ENCODE peak calls at places on chromosome 13, in seven cellular contexts. One of them, this sample, is unnamed.

GRCh38 chr13:80339841-80340642 is 884 bp downstream of the SPRY2 start:
- DNase-seq in GM12865: peak
- DNase-seq in dorsolateral prefrontal cortex: peak
- DNase-seq in CD8-positive, alpha-beta T cell: no peak
- DNase-seq in astrocyte: peak
- DNase-seq in cardiac fibroblast: peak
- DNase-seq in spleen: peak
- DNase-seq in this sample: peak

GRCh38 chr13:112438515-112438914 is 62.4 kb downstream of the SPACA7 start:
- DNase-seq in dorsolateral prefrontal cortex: no peak
- DNase-seq in cardiac fibroblast: no peak
- DNase-seq in CD8-positive, alpha-beta T cell: no peak
- DNase-seq in spleen: no peak
- DNase-seq in GM12865: no peak
- DNase-seq in astrocyte: no peak
- DNase-seq in this sample: no peak

GRCh38 chr13:73993661-73994060 is 140.5 kb downstream of the KLF12 start:
- DNase-seq in astrocyte: no peak
- DNase-seq in CD8-positive, alpha-beta T cell: no peak
- DNase-seq in GM12865: no peak
- DNase-seq in cardiac fibroblast: no peak
- DNase-seq in dorsolateral prefrontal cortex: no peak
- DNase-seq in spleen: no peak
- DNase-seq in this sample: no peak

GRCh38 chr13:59946924-59947323 is 216.8 kb downstream of the DIAPH3 start:
- DNase-seq in CD8-positive, alpha-beta T cell: no peak
- DNase-seq in astrocyte: peak
- DNase-seq in dorsolateral prefrontal cortex: no peak
- DNase-seq in spleen: no peak
- DNase-seq in cardiac fibroblast: peak
- DNase-seq in GM12865: no peak
- DNase-seq in this sample: no peak

GRCh38 chr13:19978830-19979437 is 20.4 kb downstream of the ZMYM2 start:
- DNase-seq in CD8-positive, alpha-beta T cell: no peak
- DNase-seq in dorsolateral prefrontal cortex: no peak
- DNase-seq in GM12865: no peak
- DNase-seq in cardiac fibroblast: no peak
- DNase-seq in spleen: no peak
- DNase-seq in astrocyte: no peak
- DNase-seq in this sample: no peak

GRCh38 chr13:100301418-100301817 is 212.5 kb downstream of the PCCA start:
- DNase-seq in spleen: no peak
- DNase-seq in CD8-positive, alpha-beta T cell: no peak
- DNase-seq in dorsolateral prefrontal cortex: no peak
- DNase-seq in cardiac fibroblast: peak
- DNase-seq in astrocyte: no peak
- DNase-seq in GM12865: no peak
- DNase-seq in this sample: no peak

GRCh38 chr13:113258655-113259054 is 38.4 kb upstream of the LAMP1 start:
- DNase-seq in GM12865: no peak
- DNase-seq in cardiac fibroblast: no peak
- DNase-seq in dorsolateral prefrontal cortex: no peak
- DNase-seq in CD8-positive, alpha-beta T cell: no peak
- DNase-seq in spleen: no peak
- DNase-seq in astrocyte: no peak
- DNase-seq in this sample: no peak

GRCh38 chr13:31908696-31909386 is 122.7 kb upstream of the FRY start:
- DNase-seq in CD8-positive, alpha-beta T cell: no peak
- DNase-seq in dorsolateral prefrontal cortex: no peak
- DNase-seq in cardiac fibroblast: peak
- DNase-seq in GM12865: no peak
- DNase-seq in astrocyte: no peak
- DNase-seq in spleen: no peak
- DNase-seq in this sample: peak

GRCh38 chr13:113327391-113327765 is 30.3 kb downstream of the LAMP1 start:
- DNase-seq in cardiac fibroblast: no peak
- DNase-seq in spleen: no peak
- DNase-seq in dorsolateral prefrontal cortex: no peak
- DNase-seq in GM12865: no peak
- DNase-seq in CD8-positive, alpha-beta T cell: no peak
- DNase-seq in astrocyte: no peak
- DNase-seq in this sample: no peak

GRCh38 chr13:85520445-85520844 is 278.8 kb downstream of the SLITRK6 start:
- DNase-seq in spleen: no peak
- DNase-seq in dorsolateral prefrontal cortex: no peak
- DNase-seq in GM12865: no peak
- DNase-seq in CD8-positive, alpha-beta T cell: no peak
- DNase-seq in astrocyte: peak
- DNase-seq in cardiac fibroblast: no peak
- DNase-seq in this sample: peak

GRCh38 chr13:28077231-28077630 is 23.1 kb downstream of the FLT3 start:
- DNase-seq in astrocyte: no peak
- DNase-seq in spleen: no peak
- DNase-seq in GM12865: no peak
- DNase-seq in cardiac fibroblast: no peak
- DNase-seq in dorsolateral prefrontal cortex: no peak
- DNase-seq in CD8-positive, alpha-beta T cell: no peak
- DNase-seq in this sample: no peak

GRCh38 chr13:49240017-49240416 is 7.7 kb upstream of the CDADC1 start:
- DNase-seq in GM12865: peak
- DNase-seq in astrocyte: peak
- DNase-seq in CD8-positive, alpha-beta T cell: no peak
- DNase-seq in cardiac fibroblast: peak
- DNase-seq in spleen: no peak
- DNase-seq in dorsolateral prefrontal cortex: no peak
- DNase-seq in this sample: peak

GRCh38 chr13:51776179-51776578 is 27.8 kb downstream of the DHRS12 start:
- DNase-seq in cardiac fibroblast: no peak
- DNase-seq in spleen: no peak
- DNase-seq in GM12865: no peak
- DNase-seq in CD8-positive, alpha-beta T cell: no peak
- DNase-seq in astrocyte: no peak
- DNase-seq in dorsolateral prefrontal cortex: no peak
- DNase-seq in this sample: no peak

GRCh38 chr13:105914637-105915036 is 620.8 kb downstream of the EFNB2 start:
- DNase-seq in astrocyte: peak
- DNase-seq in cardiac fibroblast: peak
- DNase-seq in CD8-positive, alpha-beta T cell: no peak
- DNase-seq in GM12865: no peak
- DNase-seq in dorsolateral prefrontal cortex: no peak
- DNase-seq in spleen: no peak
- DNase-seq in this sample: peak

GRCh38 chr13:63501702-63502101 is 2086.1 kb upstream of the PCDH20 start:
- DNase-seq in CD8-positive, alpha-beta T cell: no peak
- DNase-seq in spleen: no peak
- DNase-seq in GM12865: no peak
- DNase-seq in dorsolateral prefrontal cortex: no peak
- DNase-seq in astrocyte: peak
- DNase-seq in cardiac fibroblast: no peak
- DNase-seq in this sample: peak

GRCh38 chr13:36673838-36674326 is at the start of gene SERTM1:
- DNase-seq in CD8-positive, alpha-beta T cell: no peak
- DNase-seq in spleen: peak
- DNase-seq in dorsolateral prefrontal cortex: peak
- DNase-seq in GM12865: no peak
- DNase-seq in astrocyte: peak
- DNase-seq in cardiac fibroblast: peak
- DNase-seq in this sample: peak

GRCh38 chr13:95510950-95511349 is 41.6 kb upstream of the CLDN10 start:
- DNase-seq in cardiac fibroblast: no peak
- DNase-seq in GM12865: no peak
- DNase-seq in CD8-positive, alpha-beta T cell: no peak
- DNase-seq in spleen: no peak
- DNase-seq in astrocyte: no peak
- DNase-seq in dorsolateral prefrontal cortex: no peak
- DNase-seq in this sample: no peak

GRCh38 chr13:110652755-110653154 is 37.4 kb downstream of the NAXD start:
- DNase-seq in astrocyte: no peak
- DNase-seq in dorsolateral prefrontal cortex: no peak
- DNase-seq in spleen: peak
- DNase-seq in GM12865: no peak
- DNase-seq in cardiac fibroblast: no peak
- DNase-seq in CD8-positive, alpha-beta T cell: no peak
- DNase-seq in this sample: no peak

GRCh38 chr13:56975647-56976046 is 165.1 kb upstream of the PRR20A start:
- DNase-seq in astrocyte: no peak
- DNase-seq in cardiac fibroblast: no peak
- DNase-seq in GM12865: no peak
- DNase-seq in CD8-positive, alpha-beta T cell: no peak
- DNase-seq in spleen: no peak
- DNase-seq in dorsolateral prefrontal cortex: no peak
- DNase-seq in this sample: no peak

DNA sequence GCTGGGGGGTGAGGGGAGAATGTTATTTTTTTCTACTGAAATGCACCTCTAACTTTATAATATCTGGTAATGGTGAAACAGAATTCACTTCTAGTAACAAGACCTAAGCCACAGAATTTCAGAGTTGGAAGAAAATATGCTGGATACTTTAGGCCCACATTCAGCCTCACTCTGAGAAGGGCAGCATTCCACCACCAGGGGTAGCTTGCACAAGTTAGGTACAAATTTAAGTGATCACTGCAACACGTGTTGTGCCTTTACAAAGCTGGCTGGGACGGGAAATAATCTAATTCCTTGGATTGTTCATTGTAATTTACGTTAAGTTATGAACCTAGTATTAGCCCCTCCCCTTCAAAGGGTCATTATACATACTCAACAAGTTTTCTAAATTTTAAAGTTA is 192.3 kb downstream of the RGCC start:
- DNase-seq in spleen: no peak
- DNase-seq in CD8-positive, alpha-beta T cell: no peak
- DNase-seq in astrocyte: no peak
- DNase-seq in cardiac fibroblast: peak
- DNase-seq in GM12865: no peak
- DNase-seq in dorsolateral prefrontal cortex: no peak
- DNase-seq in this sample: peak
- TF ChIP-seq CTCF in spleen: no peak
- TF ChIP-seq CTCF in CD8-positive, alpha-beta T cell: no peak
- TF ChIP-seq CTCF in astrocyte: peak
- TF ChIP-seq CTCF in cardiac fibroblast: peak
- TF ChIP-seq CTCF in GM12865: no peak
- TF ChIP-seq CTCF in dorsolateral prefrontal cortex: no peak
- TF ChIP-seq CTCF in this sample: peak

DNA sequence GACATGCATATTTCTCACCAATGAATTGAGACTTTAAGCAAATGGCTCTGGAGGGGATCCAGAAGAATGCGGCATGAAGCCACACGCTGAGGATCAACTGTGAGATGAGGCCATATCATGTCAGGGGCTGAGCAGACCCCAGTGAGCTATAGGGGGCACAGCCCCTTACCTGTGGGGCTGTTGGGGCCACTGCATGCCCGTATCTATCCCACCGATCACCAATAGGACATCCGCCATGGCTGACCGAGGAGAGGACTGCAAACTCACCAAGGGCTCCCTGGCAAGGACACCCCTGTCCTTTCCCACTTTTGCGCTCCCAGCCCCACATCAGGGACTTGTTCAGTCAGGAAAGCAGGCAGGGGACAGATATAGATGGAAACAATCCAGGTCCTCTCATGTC is 78.0 kb downstream of the SERP2 start:
- DNase-seq in astrocyte: no peak
- DNase-seq in GM12865: no peak
- DNase-seq in spleen: no peak
- DNase-seq in dorsolateral prefrontal cortex: no peak
- DNase-seq in CD8-positive, alpha-beta T cell: no peak
- DNase-seq in cardiac fibroblast: no peak
- DNase-seq in this sample: no peak
- H3K4me3 ChIP-seq in astrocyte: no peak
- H3K4me3 ChIP-seq in GM12865: no peak
- H3K4me3 ChIP-seq in spleen: no peak
- H3K4me3 ChIP-seq in dorsolateral prefrontal cortex: no peak
- H3K4me3 ChIP-seq in CD8-positive, alpha-beta T cell: no peak
- H3K4me3 ChIP-seq in cardiac fibroblast: no peak
- H3K4me3 ChIP-seq in this sample: no peak

GRCh38 chr13:98143157-98143553 is 261 bp downstream of the FARP1 start:
- DNase-seq in astrocyte: no peak
- DNase-seq in GM12865: no peak
- DNase-seq in dorsolateral prefrontal cortex: no peak
- DNase-seq in spleen: peak
- DNase-seq in CD8-positive, alpha-beta T cell: no peak
- DNase-seq in cardiac fibroblast: peak
- DNase-seq in this sample: no peak

GRCh38 chr13:98150836-98151489 is 8.1 kb downstream of the FARP1 start:
- DNase-seq in astrocyte: no peak
- DNase-seq in cardiac fibroblast: no peak
- DNase-seq in dorsolateral prefrontal cortex: no peak
- DNase-seq in spleen: no peak
- DNase-seq in CD8-positive, alpha-beta T cell: no peak
- DNase-seq in GM12865: peak
- DNase-seq in this sample: no peak

GRCh38 chr13:98144501-98145350 is 1.8 kb downstream of the FARP1 start:
- DNase-seq in spleen: no peak
- DNase-seq in GM12865: peak
- DNase-seq in cardiac fibroblast: peak
- DNase-seq in dorsolateral prefrontal cortex: peak
- DNase-seq in astrocyte: peak
- DNase-seq in CD8-positive, alpha-beta T cell: no peak
- DNase-seq in this sample: peak

GRCh38 chr13:98143601-98144500 is 957 bp downstream of the FARP1 start:
- DNase-seq in CD8-positive, alpha-beta T cell: no peak
- DNase-seq in cardiac fibroblast: peak
- DNase-seq in spleen: peak
- DNase-seq in dorsolateral prefrontal cortex: peak
- DNase-seq in GM12865: peak
- DNase-seq in astrocyte: peak
- DNase-seq in this sample: peak

GRCh38 chr13:98147521-98147920 is 4.6 kb downstream of the FARP1 start:
- DNase-seq in dorsolateral prefrontal cortex: no peak
- DNase-seq in cardiac fibroblast: no peak
- DNase-seq in CD8-positive, alpha-beta T cell: no peak
- DNase-seq in spleen: no peak
- DNase-seq in GM12865: no peak
- DNase-seq in astrocyte: no peak
- DNase-seq in this sample: no peak
- TF ChIP-seq CTCF in dorsolateral prefrontal cortex: no peak
- TF ChIP-seq CTCF in cardiac fibroblast: peak
- TF ChIP-seq CTCF in CD8-positive, alpha-beta T cell: no peak
- TF ChIP-seq CTCF in spleen: no peak
- TF ChIP-seq CTCF in GM12865: no peak
- TF ChIP-seq CTCF in astrocyte: no peak
- TF ChIP-seq CTCF in this sample: peak

DNA sequence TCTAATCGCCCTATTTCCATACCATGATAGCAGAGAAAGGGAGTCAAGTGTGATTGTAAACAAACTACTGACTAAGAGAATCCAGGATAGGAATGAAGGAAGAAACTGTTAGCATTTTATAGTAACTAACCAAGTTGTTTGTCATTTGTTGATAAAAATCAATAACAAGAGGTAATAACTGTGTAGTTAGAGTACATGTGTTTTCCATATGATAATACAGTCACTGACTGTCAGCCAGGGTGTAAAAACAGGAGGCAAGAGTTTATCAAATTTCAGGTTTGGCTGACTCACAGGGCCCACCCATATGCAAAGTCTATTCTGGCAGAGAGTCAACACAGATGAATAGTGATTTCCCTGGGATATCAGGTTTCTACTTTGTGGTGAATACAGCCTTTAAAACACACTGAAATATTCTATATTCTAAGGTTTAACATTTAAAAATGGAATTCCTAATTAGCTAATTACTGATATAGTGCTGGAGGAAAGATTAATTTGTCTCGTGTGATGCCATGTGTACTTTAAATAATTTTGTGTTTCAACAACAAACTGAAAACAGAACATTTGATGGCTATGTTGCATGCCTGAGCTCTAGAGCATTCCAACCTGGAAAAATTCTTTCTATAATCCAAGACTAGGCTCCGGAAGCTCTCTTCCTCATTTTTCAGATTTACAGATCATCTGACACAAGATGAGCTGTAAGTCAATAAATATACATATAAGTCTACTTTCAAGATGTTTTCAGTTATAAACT is 6.0 kb upstream of the FOXO1 start:
- DNase-seq in GM12865: no peak
- DNase-seq in CD8-positive, alpha-beta T cell: no peak
- DNase-seq in astrocyte: peak
- DNase-seq in cardiac fibroblast: peak
- DNase-seq in dorsolateral prefrontal cortex: no peak
- DNase-seq in spleen: no peak
- DNase-seq in this sample: peak
- H3K4me3 ChIP-seq in GM12865: no peak
- H3K4me3 ChIP-seq in CD8-positive, alpha-beta T cell: no peak
- H3K4me3 ChIP-seq in astrocyte: no peak
- H3K4me3 ChIP-seq in cardiac fibroblast: no peak
- H3K4me3 ChIP-seq in dorsolateral prefrontal cortex: no peak
- H3K4me3 ChIP-seq in spleen: no peak
- H3K4me3 ChIP-seq in this sample: no peak

This sample was measured in fibroblast of the aortic adventitia.